ENCODE peak calls at places on chromosomes 13 and 19, in seven cellular contexts. V, O, Q, I, G, S and K are unnamed samples.

GRCh38 chr13:25806304-25806974 is 245.4 kb downstream of the SHISA2 start:
- DNase-seq in V (no peak), G (no peak), O (no peak), S (no peak), Q (no peak), I (no peak), K (no peak)

GRCh38 chr19:14410054-14410774 is 8.9 kb downstream of the DDX39A start:
- DNase-seq in I (no peak), V (no peak), O (no peak), Q (no peak), S (no peak), G (no peak), K (no peak)

GRCh38 chr19:37953125-37953524 is 46.1 kb downstream of the SIPA1L3 start:
- DNase-seq in I (no peak), G (no peak), V (peak; percentile 22), Q (no peak), O (no peak), S (no peak), K (no peak)

GRCh38 chr19:30222428-30222873 is 149.7 kb upstream of the ZNF536 start:
- DNase-seq in I (no peak), V (no peak), Q (no peak), S (no peak), O (no peak), G (no peak), K (no peak)

GRCh38 chr13:31204592-31204991 is 4.8 kb downstream of the B3GLCT start:
- DNase-seq in S (peak; percentile 52), I (no peak), Q (no peak), G (no peak), O (no peak), V (peak; percentile 82), K (peak; percentile 32)

GRCh38 chr13:27188239-27188638 is 16.6 kb upstream of the USP12 start:
- DNase-seq in S (no peak), V (no peak), O (no peak), Q (no peak), G (no peak), I (no peak), K (no peak)

GRCh38 chr13:98172570-98173405 is 4.3 kb downstream of the RNF113B start:
- DNase-seq in S (no peak), V (peak; percentile 18), I (no peak), Q (no peak), G (no peak), O (no peak), K (no peak)

GRCh38 chr13:113927661-113928581 is 46.0 kb downstream of the C13orf46 start:
- DNase-seq in G (no peak), O (peak; percentile 60), V (peak; percentile 99), I (no peak), S (no peak), Q (no peak), K (no peak)

GRCh38 chr19:10797078-10797477 is 38.9 kb downstream of the TMED1 start:
- DNase-seq in I (no peak), G (peak; percentile 14), S (no peak), Q (no peak), V (no peak), O (no peak), K (no peak)

GRCh38 chr19:15108845-15109767 is 1.9 kb downstream of the SYDE1 start:
- DNase-seq in Q (no peak), I (no peak), S (no peak), G (no peak), O (no peak), V (no peak), K (no peak)